ENCODE peak calls at places on chromosomes 4 and X, in five cellular contexts. R is A673, V is K562, J is neural progenitor cell, I is GM23338. F is an unnamed sample.

GRCh38 chrX:135713795-135714194 is 356 bp downstream of the CT45A1 start:
- DNase-seq in R (no peak), V (no peak), J (no peak), I (no peak), F (no peak)

GRCh38 chr4:148425327-148426110 is 16.7 kb downstream of the NR3C2 start:
- DNase-seq in R (no peak), V (no peak), J (no peak), I (peak; percentile 11), F (no peak)

GRCh38 chr4:157245351-157245750 is 24.8 kb downstream of the GRIA2 start:
- DNase-seq in R (no peak), V (no peak), J (no peak), I (no peak), F (no peak)

GRCh38 chrX:50881028-50881427 is 29.5 kb upstream of the BMP15 start:
- DNase-seq in R (no peak), V (no peak), J (no peak), I (no peak), F (peak; percentile 8)

GRCh38 chr4:55346851-55347255 is 811 bp downstream of the SRD5A3 start:
- DNase-seq in R (no peak), V (no peak), J (no peak), I (no peak), F (no peak)

GRCh38 chr4:61202100-61202637 is 2.0 kb downstream of the ADGRL3 start:
- DNase-seq in R (no peak), V (no peak), J (peak; percentile 62), I (peak; percentile 61), F (no peak)

GRCh38 chr4:133839326-133839725 is 362.3 kb downstream of the PABPC4L start:
- DNase-seq in R (peak; percentile 27), V (no peak), J (no peak), I (peak; percentile 31), F (no peak)

GRCh38 chr4:67198757-67199156 is 346.5 kb downstream of the CENPC start:
- DNase-seq in R (peak; percentile 60), V (no peak), J (no peak), I (peak; percentile 63), F (peak; percentile 63)

GRCh38 chr4:38803833-38804653 is 548 bp downstream of the TLR1 start:
- DNase-seq in R (no peak), V (no peak), J (no peak), I (no peak), F (no peak)

GRCh38 chrX:113741744-113742143 is 842.1 kb upstream of the HTR2C start:
- DNase-seq in R (peak; percentile 19), V (no peak), J (peak; percentile 55), I (peak; percentile 38), F (peak; percentile 66)

GRCh38 chr4:10891866-10892265 is 207.3 kb upstream of the CLNK start:
- DNase-seq in R (no peak), V (no peak), J (peak; percentile 16), I (no peak), F (no peak)

GRCh38 chr4:139973611-139974010 is 180.4 kb downstream of the MAML3 start:
- DNase-seq in R (no peak), V (no peak), J (no peak), I (no peak), F (no peak)

GRCh38 chrX:13893826-13894225 is 76.9 kb upstream of the GPM6B start:
- DNase-seq in R (peak; percentile 18), V (no peak), J (no peak), I (no peak), F (no peak)

GRCh38 chr4:140837742-140838141 is 81.6 kb upstream of the TBC1D9 start:
- DNase-seq in R (no peak), V (no peak), J (no peak), I (no peak), F (no peak)

GRCh38 chr4:180398564-180398963 is 1844.6 kb upstream of the TENM3 start:
- DNase-seq in R (no peak), V (no peak), J (no peak), I (no peak), F (no peak)

GRCh38 chr4:89152972-89153371 is 41.6 kb downstream of the TIGD2 start:
- DNase-seq in R (peak; percentile 61), V (no peak), J (peak; percentile 24), I (peak; percentile 43), F (no peak)

GRCh38 chr4:72319596-72319995 is 249.4 kb downstream of the ADAMTS3 start:
- DNase-seq in R (peak; percentile 57), V (no peak), J (no peak), I (no peak), F (no peak)

GRCh38 chr4:65599335-65599734 is 71.0 kb downstream of the EPHA5 start:
- DNase-seq in R (no peak), V (no peak), J (no peak), I (no peak), F (no peak)

GRCh38 chrX:68717663-68718442 is 70.4 kb downstream of the STARD8 start:
- DNase-seq in R (no peak), V (no peak), J (no peak), I (no peak), F (no peak)

GRCh38 chr4:26362745-26363439 is 42.1 kb downstream of the RBPJ start:
- DNase-seq in R (no peak), V (no peak), J (no peak), I (no peak), F (no peak)

GRCh38 chr4:94171616-94172015 is 36.0 kb upstream of the SMARCAD1 start:
- DNase-seq in R (no peak), V (peak; percentile 29), J (no peak), I (peak; percentile 42), F (no peak)

GRCh38 chrX:24846551-24847170 is 152.9 kb downstream of the POLA1 start:
- DNase-seq in R (peak; percentile 59), V (no peak), J (no peak), I (no peak), F (no peak)

DNA sequence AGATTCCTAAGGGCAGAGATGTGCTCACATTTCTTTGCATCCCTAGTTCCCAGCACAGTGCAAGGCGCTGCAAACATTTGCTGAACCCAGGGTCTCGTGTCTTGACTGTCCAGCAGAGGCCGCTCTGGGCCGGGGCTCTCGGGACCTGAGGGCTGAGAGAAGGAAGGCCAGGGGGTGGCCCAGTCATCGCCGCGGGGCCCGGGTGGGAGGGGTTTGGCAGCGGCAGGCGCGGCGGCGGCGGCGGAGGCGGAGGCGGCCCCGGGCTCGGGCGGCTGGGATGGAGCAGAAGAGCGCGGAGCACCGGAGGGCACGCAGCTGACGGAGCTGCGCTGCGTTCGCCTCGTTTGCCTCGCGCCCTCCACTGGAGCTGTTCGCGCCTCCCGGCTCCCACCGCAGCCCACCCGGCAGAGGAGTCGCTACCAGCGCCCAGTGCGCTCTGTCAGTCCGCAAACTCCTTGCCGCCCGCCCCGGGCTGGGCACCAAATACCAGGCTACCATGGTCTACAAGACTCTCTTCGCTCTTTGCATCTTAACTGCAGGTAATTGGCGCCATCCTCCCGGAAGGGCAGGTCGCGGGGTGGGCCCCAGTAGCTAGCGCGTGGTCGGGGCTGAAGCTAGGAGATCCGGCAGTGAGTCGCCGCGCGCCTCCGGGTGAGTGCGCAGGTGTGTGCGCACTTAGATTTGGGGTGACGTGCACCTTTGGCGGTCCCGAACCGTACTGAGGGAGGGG is at the start of gene PARM1:
- DNase-seq in R (peak; percentile 79), V (peak; percentile 55), J (peak; percentile 95), I (peak; percentile 96), F (peak; percentile 95)
- TF ChIP-seq EZH2 in R (no peak), V (no peak), J (no peak), I (no peak), F (no peak)

DNA sequence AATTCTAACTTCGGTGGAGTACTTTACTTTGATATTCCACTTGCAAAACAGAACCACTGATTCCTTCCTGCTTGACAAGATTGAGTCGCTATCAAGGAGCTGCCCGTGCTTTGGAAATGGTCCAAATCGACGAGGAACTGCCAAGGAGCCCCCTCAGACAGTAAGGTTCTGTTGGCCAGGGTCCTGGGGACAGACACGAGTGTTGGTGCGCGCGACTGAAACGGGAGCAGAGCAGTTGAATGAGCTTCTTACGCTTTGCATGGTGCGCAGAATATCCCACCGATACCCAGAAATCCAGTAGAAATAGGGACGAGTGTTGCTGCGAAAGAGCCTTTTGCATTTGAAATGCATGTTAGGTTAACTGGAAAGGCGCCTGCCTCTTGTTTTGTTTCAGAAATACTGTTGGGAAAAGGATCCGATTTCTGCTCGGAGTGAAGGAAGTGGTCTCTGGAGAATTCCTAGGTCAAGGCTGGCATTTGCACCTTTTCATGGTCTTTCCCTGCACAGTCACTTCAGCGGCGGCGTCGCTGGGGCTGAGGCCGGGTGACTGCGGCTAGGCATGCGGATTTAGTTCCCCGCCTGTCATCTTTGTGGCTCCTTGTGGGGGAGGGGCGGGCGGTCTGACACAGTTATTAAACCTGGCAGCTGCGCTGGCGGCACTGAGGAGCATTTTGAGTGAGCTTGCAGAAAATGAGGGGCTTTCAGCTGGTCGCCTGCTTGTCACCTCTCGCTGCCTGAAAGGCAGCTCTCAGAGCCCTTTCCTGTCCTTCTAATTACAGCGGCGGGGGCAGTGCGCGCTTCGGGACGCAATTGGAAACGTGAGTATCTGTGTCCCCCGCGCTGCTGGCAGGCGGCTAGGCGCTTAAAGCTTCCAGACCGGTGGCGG is 51.5 kb upstream of the TRIM2 start:
- DNase-seq in R (peak; percentile 85), V (no peak), J (peak; percentile 40), I (peak; percentile 53), F (peak; percentile 73)
- TF ChIP-seq EZH2 in R (no peak), V (no peak), J (peak; percentile 89), I (no peak), F (no peak)

DNA sequence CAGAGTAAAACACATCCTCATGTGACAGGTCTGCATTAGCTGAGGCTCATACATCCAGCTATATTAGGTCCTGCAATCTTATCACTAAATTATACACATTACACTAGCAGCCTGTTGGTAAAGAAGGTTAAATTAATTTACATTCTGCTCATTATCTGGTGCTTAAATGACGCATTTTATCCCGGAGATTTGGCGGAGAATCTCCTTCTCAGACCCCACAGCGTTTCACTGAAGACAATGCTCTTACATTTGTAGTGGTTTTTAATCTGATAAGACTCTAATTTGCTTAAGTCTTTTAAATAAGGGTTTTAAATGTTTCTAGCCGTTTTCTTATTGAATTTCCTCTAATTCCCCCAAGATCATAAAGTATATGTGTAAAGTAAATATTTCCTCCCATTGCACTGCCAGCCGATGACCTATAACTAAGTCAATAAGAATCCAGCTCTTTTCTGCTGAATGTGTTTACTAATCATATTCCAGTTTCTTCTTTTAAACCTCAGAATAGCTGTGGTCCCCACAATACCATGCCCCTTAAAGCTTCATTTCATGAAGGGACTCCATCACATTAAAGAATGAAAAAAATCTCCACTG is 2.1 kb upstream of the PITX2 start:
- DNase-seq in R (peak; percentile 29), V (no peak), J (peak; percentile 16), I (no peak), F (no peak)
- TF ChIP-seq EZH2 in R (no peak), V (no peak), J (no peak), I (peak; percentile 41), F (no peak)

GRCh38 chr4:25030283-25031076 is at the start of gene LGI2:
- DNase-seq in R (no peak), V (peak; percentile 27), J (peak; percentile 76), I (peak; percentile 63), F (peak; percentile 73)

GRCh38 chr4:25032126-25032525 is 1.4 kb upstream of the LGI2 start:
- DNase-seq in R (no peak), V (no peak), J (no peak), I (no peak), F (no peak)

GRCh38 chr4:25029479-25030282 is 1.1 kb downstream of the LGI2 start:
- DNase-seq in R (no peak), V (no peak), J (no peak), I (peak; percentile 28), F (no peak)

DNA sequence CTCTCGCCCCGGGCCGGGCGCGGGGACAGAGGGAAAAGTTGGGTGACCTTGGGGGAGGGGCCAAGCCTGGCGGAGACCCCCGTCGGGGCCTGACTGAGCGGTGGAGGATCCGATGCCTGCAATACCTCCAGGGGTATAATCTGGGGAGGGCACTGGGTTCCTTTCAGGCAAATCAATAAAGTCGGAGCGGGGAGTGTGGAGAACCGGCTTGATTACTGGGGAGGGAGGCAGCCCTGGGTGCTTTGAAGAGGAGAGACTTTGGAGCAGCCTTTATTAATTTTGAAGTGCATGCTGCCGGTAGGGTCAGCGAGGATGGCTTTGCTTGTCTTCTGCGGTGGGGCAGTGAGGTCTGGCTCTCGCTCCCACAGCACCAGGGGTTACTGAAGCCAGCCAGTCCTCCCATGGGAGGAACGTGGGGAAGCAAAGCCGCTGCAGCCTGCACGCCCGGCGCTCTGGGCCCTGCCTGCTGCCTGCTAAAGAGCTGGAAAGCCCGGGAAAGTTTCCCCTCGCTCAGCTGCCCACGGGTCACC is 396 bp upstream of the LGI2 start:
- DNase-seq in R (no peak), V (no peak), J (peak; percentile 50), I (peak; percentile 66), F (peak; percentile 37)
- TF ChIP-seq EZH2 in R (peak; percentile 65), V (no peak), J (peak; percentile 11), I (peak; percentile 51), F (no peak)